ENCODE peak calls at places on chromosomes 4 and X, in nine cellular contexts. V is WERI-Rb-1; L is activated CD8-positive, alpha-beta memory T cell treated with anti-CD3 and anti-CD28 coated beads for 48 hours; N is transverse colon; X is cardiac fibroblast; P is kidney; Y is activated B cell treated with CpG ODN at 0.5 μM for 24 hours; S is naive B cell; T is activated CD4-positive, alpha-beta T cell treated with anti-CD3 and anti-CD28 coated beads, Interleukin-2, amount 10 ng/mL, durations not matched to agents 7 days and 5 days. D is an unnamed sample.

GRCh38 chrX:57641338-57641737 is 38.7 kb downstream of the NLRP2B start:
- DNase-seq in X (no peak), N (no peak), P (no peak), T (no peak), V (no peak), S (no peak), L (no peak), Y (no peak), D (no peak)

GRCh38 chr4:76235407-76235806 is 16.1 kb upstream of the FAM47E start:
- DNase-seq in T (no peak), P (no peak), X (no peak), N (no peak), L (no peak), Y (no peak), S (no peak), V (no peak), D (no peak)

GRCh38 chrX:39693298-39693697 is 404.5 kb downstream of the BCOR start:
- DNase-seq in N (no peak), V (peak; percentile 64), Y (no peak), X (no peak), L (no peak), S (no peak), P (no peak), T (no peak), D (no peak)

GRCh38 chr4:185305979-185306442 is 89.7 kb downstream of the LRP2BP start:
- DNase-seq in X (peak; percentile 80), N (no peak), L (no peak), T (no peak), S (no peak), P (no peak), V (no peak), Y (no peak), D (peak; percentile 96)

GRCh38 chrX:46327229-46328081 is 217.8 kb downstream of the ZNF674 start:
- DNase-seq in V (no peak), P (peak; percentile 77), N (peak; percentile 31), X (peak; percentile 69), Y (no peak), T (no peak), S (no peak), L (no peak), D (no peak)

GRCh38 chr4:79865253-79865652 is 207.8 kb downstream of the ANTXR2 start:
- DNase-seq in N (no peak), P (no peak), V (no peak), X (peak; percentile 18), S (no peak), T (no peak), L (no peak), Y (no peak), D (peak; percentile 7)

GRCh38 chr4:170849969-170850368 is 760.2 kb upstream of the AADAT start:
- DNase-seq in V (no peak), N (no peak), P (no peak), L (no peak), Y (no peak), S (no peak), T (no peak), X (no peak), D (no peak)

GRCh38 chr4:2928242-2929155 is 34.7 kb downstream of the NOP14 start:
- DNase-seq in L (no peak), N (no peak), V (no peak), S (no peak), Y (peak; percentile 11), T (no peak), X (no peak), P (peak; percentile 57), D (no peak)

GRCh38 chrX:1072637-1073377 is 139.6 kb downstream of the CRLF2 start:
- DNase-seq in X (no peak), Y (no peak), L (no peak), T (peak; percentile 10), P (peak; percentile 40), N (no peak), V (no peak), S (no peak), D (no peak)

GRCh38 chr4:71974681-71975080 is 57.1 kb upstream of the NPFFR2 start:
- DNase-seq in P (no peak), Y (no peak), X (peak; percentile 31), T (no peak), V (no peak), L (no peak), S (no peak), N (no peak), D (peak; percentile 8)

GRCh38 chr4:144338148-144338547 is 197.6 kb upstream of the GYPA start:
- DNase-seq in P (no peak), T (no peak), S (no peak), X (peak; percentile 14), N (no peak), V (no peak), Y (no peak), L (no peak), D (no peak)

D was measured in AG09309.